ENCODE peak calls at places on chromosome 21, in nine cellular contexts. V is left colon, L is amniotic epithelial cell, E is lung, Q is neural crest cell, K is NCI-H1092, M is brain pericyte, O is neuronal stem cell, R is GM10248. I is an unnamed sample.

GRCh38 chr21:44734026-44734745 is 22.8 kb upstream of the TSPEAR start:
- DNase-seq in V (no peak), L (no peak), E (no peak), Q (no peak), K (no peak), M (no peak), O (no peak), R (no peak), I (no peak)

GRCh38 chr21:42434884-42435283 is 31.2 kb downstream of the UBASH3A start:
- DNase-seq in V (no peak), L (no peak), E (no peak), Q (no peak), K (no peak), M (no peak), O (no peak), R (no peak), I (no peak)

GRCh38 chr21:44883250-44883649 is 9.8 kb upstream of the PTTG1IP start:
- DNase-seq in V (no peak), L (no peak), E (no peak), Q (no peak), K (no peak), M (no peak), O (no peak), R (no peak), I (no peak)

GRCh38 chr21:37130971-37131370 is 57.9 kb downstream of the TTC3 start:
- DNase-seq in V (no peak), L (peak), E (no peak), Q (no peak), K (no peak), M (no peak), O (no peak), R (no peak), I (no peak)

GRCh38 chr21:44778499-44778911 is 23.1 kb downstream of the UBE2G2 start:
- DNase-seq in V (no peak), L (no peak), E (no peak), Q (no peak), K (no peak), M (no peak), O (no peak), R (no peak), I (no peak)

GRCh38 chr21:36883532-36884486 is 82.7 kb downstream of the HLCS start:
- DNase-seq in V (no peak), L (peak), E (no peak), Q (no peak), K (no peak), M (no peak), O (no peak), R (no peak), I (no peak)

GRCh38 chr21:15976807-15977206 is 247.0 kb downstream of the USP25 start:
- DNase-seq in V (no peak), L (peak), E (no peak), Q (peak), K (no peak), M (no peak), O (no peak), R (no peak), I (no peak)

GRCh38 chr21:38631171-38631570 is 132.9 kb upstream of the ERG start:
- DNase-seq in V (no peak), L (no peak), E (no peak), Q (no peak), K (no peak), M (no peak), O (no peak), R (no peak), I (no peak)

GRCh38 chr21:33290441-33290840 is 24.3 kb downstream of the IL10RB start:
- DNase-seq in V (peak), L (no peak), E (no peak), Q (no peak), K (peak), M (no peak), O (no peak), R (no peak), I (no peak)

GRCh38 chr21:37582613-37583012 is 216.0 kb downstream of the DYRK1A start:
- DNase-seq in V (no peak), L (peak), E (no peak), Q (no peak), K (peak), M (peak), O (no peak), R (peak), I (peak)

GRCh38 chr21:17732306-17732705 is 86.8 kb downstream of the C21orf91 start:
- DNase-seq in V (no peak), L (no peak), E (no peak), Q (no peak), K (peak), M (peak), O (no peak), R (no peak), I (peak)

GRCh38 chr21:42473495-42474042 is 22.5 kb downstream of the RSPH1 start:
- DNase-seq in V (no peak), L (no peak), E (no peak), Q (no peak), K (no peak), M (no peak), O (no peak), R (no peak), I (no peak)

GRCh38 chr21:16072176-16072575 is 342.4 kb downstream of the USP25 start:
- DNase-seq in V (no peak), L (no peak), E (no peak), Q (no peak), K (no peak), M (no peak), O (no peak), R (no peak), I (no peak)

GRCh38 chr21:18801468-18801867 is 397.9 kb upstream of the TMPRSS15 start:
- DNase-seq in V (no peak), L (peak), E (no peak), Q (no peak), K (no peak), M (no peak), O (no peak), R (no peak), I (peak)

GRCh38 chr21:42357307-42357706 is 6.5 kb upstream of the TFF2 start:
- DNase-seq in V (no peak), L (no peak), E (no peak), Q (no peak), K (no peak), M (no peak), O (no peak), R (no peak), I (no peak)

GRCh38 chr21:38917045-38917774 is 111.5 kb downstream of the ETS2 start:
- DNase-seq in V (no peak), L (no peak), E (no peak), Q (no peak), K (peak), M (no peak), O (no peak), R (no peak), I (no peak)

GRCh38 chr21:42654913-42655796 is 1.7 kb downstream of the PDE9A start:
- DNase-seq in V (peak), L (no peak), E (no peak), Q (no peak), K (no peak), M (no peak), O (no peak), R (no peak), I (peak)

GRCh38 chr21:35852820-35853219 is 207.5 kb downstream of the SETD4 start:
- DNase-seq in V (no peak), L (no peak), E (no peak), Q (no peak), K (no peak), M (no peak), O (no peak), R (no peak), I (no peak)

GRCh38 chr21:37803076-37803475 is 113.2 kb downstream of the KCNJ6 start:
- DNase-seq in V (no peak), L (peak), E (no peak), Q (no peak), K (no peak), M (no peak), O (no peak), R (no peak), I (no peak)

GRCh38 chr21:41507521-41508414 is at the start of gene TMPRSS2:
- DNase-seq in V (peak), L (no peak), E (peak), Q (no peak), K (no peak), M (no peak), O (peak), R (no peak), I (no peak)

GRCh38 chr21:45326169-45326833 is 38.6 kb upstream of the POFUT2 start:
- DNase-seq in V (no peak), L (no peak), E (no peak), Q (peak), K (no peak), M (no peak), O (no peak), R (no peak), I (peak)

GRCh38 chr21:43369124-43369523 is 57.8 kb downstream of the SIK1 start:
- DNase-seq in V (no peak), L (no peak), E (no peak), Q (no peak), K (no peak), M (no peak), O (no peak), R (peak), I (peak)

GRCh38 chr21:45539796-45540600 is 2.2 kb downstream of the SLC19A1 start:
- DNase-seq in V (peak), L (no peak), E (no peak), Q (no peak), K (no peak), M (no peak), O (no peak), R (no peak), I (no peak)

GRCh38 chr21:41316641-41317392 is at the start of gene FAM3B:
- DNase-seq in V (peak), L (no peak), E (peak), Q (no peak), K (peak), M (no peak), O (peak), R (no peak), I (no peak)

GRCh38 chr21:42481169-42481568 is 14.9 kb downstream of the RSPH1 start:
- DNase-seq in V (no peak), L (no peak), E (no peak), Q (no peak), K (no peak), M (no peak), O (no peak), R (no peak), I (no peak)

GRCh38 chr21:39518055-39518844 is 66.5 kb downstream of the SH3BGR start:
- DNase-seq in V (peak), L (peak), E (peak), Q (peak), K (peak), M (no peak), O (peak), R (peak), I (peak)

GRCh38 chr21:46161800-46162592 is 6.6 kb upstream of the FTCD start:
- DNase-seq in V (no peak), L (no peak), E (no peak), Q (no peak), K (no peak), M (no peak), O (no peak), R (no peak), I (no peak)